ENCODE peak calls at places on chromosome 1, in six cellular contexts. Z is ELR; X is PC-3; O is cardiac septum; A is tibial artery; S is activated effector memory CD4-positive, alpha-beta T cell treated with Interleukin-2 at 50 U/mL for 16 hours. C is an unnamed sample.
A peak's percentile ranks its signal among the peaks of the same experiment; 100 is the strongest.

GRCh38 chr1:41809716-41810115 is 109.0 kb downstream of the HIVEP3 start:
- DNase-seq in S (no peak), Z (no peak), A (no peak), X (no peak), O (no peak), C (no peak)

GRCh38 chr1:22026924-22027289 is 25.4 kb downstream of the CELA3A start:
- DNase-seq in S (no peak), O (no peak), A (no peak), X (no peak), Z (no peak), C (no peak)

GRCh38 chr1:85393490-85393889 is 71.5 kb downstream of the DDAH1 start:
- DNase-seq in A (no peak), X (no peak), Z (no peak), O (no peak), S (no peak), C (no peak)

GRCh38 chr1:60972841-60973364 is 109.5 kb upstream of the NFIA start:
- DNase-seq in A (no peak), O (no peak), X (peak; percentile 83), S (no peak), Z (peak; percentile 77), C (no peak)

GRCh38 chr1:203524824-203525223 is 30.9 kb downstream of the OPTC start:
- DNase-seq in A (no peak), Z (no peak), X (no peak), S (no peak), O (no peak), C (no peak)

GRCh38 chr1:40014812-40015594 is 25.5 kb upstream of the CAP1 start:
- DNase-seq in S (no peak), O (no peak), X (peak; percentile 97), A (no peak), Z (peak; percentile 98), C (no peak)

GRCh38 chr1:62247391-62248168 is 52.9 kb downstream of the L1TD1 start:
- DNase-seq in O (no peak), X (no peak), Z (no peak), A (no peak), S (no peak), C (peak; percentile 15)

GRCh38 chr1:58717979-58718378 is 18.1 kb upstream of the MYSM1 start:
- DNase-seq in A (no peak), S (peak; percentile 14), O (no peak), Z (no peak), X (no peak), C (no peak)

GRCh38 chr1:39733161-39733560 is 5.5 kb upstream of the PPIE start:
- DNase-seq in O (no peak), X (no peak), Z (no peak), A (no peak), S (no peak), C (no peak)

GRCh38 chr1:15948600-15949452 is 27.1 kb downstream of the ZBTB17 start:
- DNase-seq in X (no peak), O (peak; percentile 88), Z (peak; percentile 95), A (peak; percentile 93), S (no peak), C (no peak)

GRCh38 chr1:6336946-6337622 is 56.5 kb downstream of the ACOT7 start:
- DNase-seq in S (no peak), X (no peak), Z (no peak), O (no peak), A (no peak), C (no peak)

GRCh38 chr1:119549719-119550141 is 42.7 kb downstream of the HSD3B1 start:
- DNase-seq in O (peak; percentile 78), A (no peak), Z (peak; percentile 77), S (no peak), X (peak; percentile 84), C (peak; percentile 69)

GRCh38 chr1:40976952-40977690 is 2.4 kb upstream of the CTPS1 start:
- DNase-seq in Z (peak; percentile 67), X (no peak), A (no peak), S (no peak), O (no peak), C (no peak)

GRCh38 chr1:223378754-223379153 is 14.5 kb upstream of the CCDC185 start:
- DNase-seq in Z (no peak), S (no peak), O (no peak), X (no peak), A (no peak), C (no peak)

GRCh38 chr1:170967042-170967910 is 31.9 kb downstream of the MROH9 start:
- DNase-seq in A (no peak), X (peak; percentile 77), O (no peak), S (no peak), Z (peak; percentile 59), C (peak; percentile 18)

GRCh38 chr1:113677250-113678158 is 81.8 kb downstream of the PHTF1 start:
- DNase-seq in A (no peak), X (peak; percentile 75), S (no peak), Z (peak; percentile 71), O (no peak), C (peak; percentile 52)

GRCh38 chr1:10510520-10511493 is 36.1 kb downstream of the PEX14 start:
- DNase-seq in Z (peak; percentile 94), A (no peak), X (peak; percentile 93), S (peak; percentile 69), O (no peak), C (peak; percentile 13)

GRCh38 chr1:21495225-21495820 is 13.9 kb upstream of the ALPL start:
- DNase-seq in Z (no peak), X (no peak), A (peak; percentile 24), O (peak; percentile 54), S (no peak), C (no peak)

GRCh38 chr1:20728371-20729154 is 3.9 kb downstream of the SH2D5 start:
- DNase-seq in O (no peak), A (no peak), Z (no peak), S (no peak), X (no peak), C (no peak)

GRCh38 chr1:223413216-223413615 is 20.0 kb downstream of the CCDC185 start:
- DNase-seq in Z (no peak), X (no peak), O (no peak), A (no peak), S (no peak), C (no peak)

GRCh38 chr1:209190591-209191241 is 392.8 kb upstream of the CAMK1G start:
- DNase-seq in Z (peak; percentile 69), A (no peak), O (no peak), X (peak; percentile 86), S (no peak), C (peak; percentile 51)

GRCh38 chr1:168408531-168409242 is 128.0 kb downstream of the TBX19 start:
- DNase-seq in A (no peak), Z (peak; percentile 74), O (no peak), X (peak; percentile 95), S (peak; percentile 27), C (peak; percentile 58)

GRCh38 chr1:75999034-75999433 is 66.8 kb upstream of the ASB17 start:
- DNase-seq in A (no peak), S (no peak), X (no peak), O (no peak), Z (no peak), C (no peak)

GRCh38 chr1:145858238-145858936 is 494 bp downstream of the PIAS3 start:
- DNase-seq in X (peak; percentile 47), O (no peak), Z (peak; percentile 67), A (peak; percentile 86), S (peak; percentile 34), C (peak; percentile 61)

GRCh38 chr1:63663873-63664272 is 70.7 kb downstream of the PGM1 start:
- DNase-seq in A (no peak), O (no peak), X (peak; percentile 27), S (no peak), Z (peak; percentile 48), C (no peak)

GRCh38 chr1:195328102-195328501 is 1280.1 kb downstream of the KCNT2 start:
- DNase-seq in A (no peak), Z (no peak), S (no peak), O (no peak), X (peak; percentile 55), C (no peak)

GRCh38 chr1:47814592-47815436 is 182.4 kb downstream of the TRABD2B start:
- DNase-seq in O (no peak), X (no peak), S (no peak), A (no peak), Z (no peak), C (no peak)

GRCh38 chr1:167551359-167551758 is 2.2 kb downstream of the CREG1 start:
- DNase-seq in O (no peak), X (no peak), Z (no peak), S (no peak), A (no peak), C (no peak)

GRCh38 chr1:206430031-206430983 is 40.0 kb upstream of the IKBKE start:
- DNase-seq in S (no peak), X (peak; percentile 90), Z (peak; percentile 60), O (no peak), A (no peak), C (no peak)

GRCh38 chr1:2322593-2323295 is 68.6 kb downstream of the MORN1 start:
- DNase-seq in O (no peak), X (no peak), S (no peak), A (peak; percentile 86), Z (no peak), C (peak; percentile 25)

GRCh38 chr1:212037900-212038299 is 2.4 kb downstream of the DTL start:
- DNase-seq in A (no peak), Z (peak; percentile 30), X (no peak), O (no peak), S (no peak), C (no peak)

GRCh38 chr1:8752921-8753713 is 64.3 kb downstream of the RERE start:
- DNase-seq in A (no peak), O (no peak), Z (no peak), X (no peak), S (no peak), C (no peak)

C was measured in Calu3.